ENCODE peak calls at places on chromosome 10, in five cellular contexts. One of them, this sample, is unnamed.

GRCh38 chr10:122276611-122277205 is 5.6 kb downstream of the BTBD16 start:
- DNase-seq in NCI-H1092: no peak
- DNase-seq in M059J: no peak
- DNase-seq in ACHN: peak; percentile 71
- DNase-seq in thoracic aorta: no peak
- DNase-seq in this sample: no peak

GRCh38 chr10:95329296-95329695 is 38.5 kb upstream of the PDLIM1 start:
- DNase-seq in ACHN: no peak
- DNase-seq in NCI-H1092: no peak
- DNase-seq in thoracic aorta: no peak
- DNase-seq in M059J: peak; percentile 36
- DNase-seq in this sample: no peak

GRCh38 chr10:24434961-24435360 is 226.0 kb downstream of the KIAA1217 start:
- DNase-seq in thoracic aorta: no peak
- DNase-seq in M059J: no peak
- DNase-seq in NCI-H1092: no peak
- DNase-seq in ACHN: no peak
- DNase-seq in this sample: no peak

GRCh38 chr10:63723741-63724140 is 202.5 kb downstream of the REEP3 start:
- DNase-seq in M059J: no peak
- DNase-seq in NCI-H1092: no peak
- DNase-seq in thoracic aorta: no peak
- DNase-seq in ACHN: no peak
- DNase-seq in this sample: no peak

GRCh38 chr10:129848571-129849451 is 115.3 kb downstream of the EBF3 start:
- DNase-seq in thoracic aorta: no peak
- DNase-seq in ACHN: no peak
- DNase-seq in NCI-H1092: no peak
- DNase-seq in M059J: no peak
- DNase-seq in this sample: no peak

GRCh38 chr10:124032982-124033886 is 60.2 kb downstream of the CHST15 start:
- DNase-seq in thoracic aorta: no peak
- DNase-seq in ACHN: no peak
- DNase-seq in NCI-H1092: no peak
- DNase-seq in M059J: peak; percentile 76
- DNase-seq in this sample: no peak

GRCh38 chr10:24866615-24867583 is 85.5 kb downstream of the PRTFDC1 start:
- DNase-seq in M059J: peak; percentile 85
- DNase-seq in NCI-H1092: no peak
- DNase-seq in ACHN: peak; percentile 60
- DNase-seq in thoracic aorta: no peak
- DNase-seq in this sample: no peak

GRCh38 chr10:43140414-43140813 is 2.2 kb downstream of the CSGALNACT2 start:
- DNase-seq in NCI-H1092: no peak
- DNase-seq in M059J: peak; percentile 86
- DNase-seq in thoracic aorta: no peak
- DNase-seq in ACHN: peak; percentile 34
- DNase-seq in this sample: no peak

GRCh38 chr10:115432188-115432819 is 339.1 kb downstream of the ATRNL1 start:
- DNase-seq in thoracic aorta: no peak
- DNase-seq in ACHN: peak; percentile 71
- DNase-seq in M059J: peak; percentile 25
- DNase-seq in NCI-H1092: no peak
- DNase-seq in this sample: no peak

GRCh38 chr10:55019461-55019860 is 218.4 kb upstream of the PCDH15 start:
- DNase-seq in M059J: no peak
- DNase-seq in ACHN: no peak
- DNase-seq in thoracic aorta: no peak
- DNase-seq in NCI-H1092: no peak
- DNase-seq in this sample: no peak

GRCh38 chr10:29032229-29032628 is 256.6 kb upstream of the LYZL1 start:
- DNase-seq in NCI-H1092: no peak
- DNase-seq in ACHN: no peak
- DNase-seq in thoracic aorta: no peak
- DNase-seq in M059J: no peak
- DNase-seq in this sample: no peak

GRCh38 chr10:35225204-35225603 is 98.6 kb downstream of the CREM start:
- DNase-seq in ACHN: no peak
- DNase-seq in M059J: no peak
- DNase-seq in thoracic aorta: no peak
- DNase-seq in NCI-H1092: no peak
- DNase-seq in this sample: no peak

GRCh38 chr10:113060221-113061053 is 110.4 kb downstream of the TCF7L2 start:
- DNase-seq in ACHN: no peak
- DNase-seq in thoracic aorta: no peak
- DNase-seq in NCI-H1092: no peak
- DNase-seq in M059J: no peak
- DNase-seq in this sample: no peak

GRCh38 chr10:43940898-43941777 is 292.5 kb upstream of the ZNF32 start:
- DNase-seq in NCI-H1092: no peak
- DNase-seq in ACHN: no peak
- DNase-seq in M059J: no peak
- DNase-seq in thoracic aorta: no peak
- DNase-seq in this sample: no peak

GRCh38 chr10:42979181-42979580 is 97.7 kb upstream of the RET start:
- DNase-seq in M059J: no peak
- DNase-seq in thoracic aorta: no peak
- DNase-seq in NCI-H1092: no peak
- DNase-seq in ACHN: no peak
- DNase-seq in this sample: no peak

GRCh38 chr10:122293156-122293978 is 22.3 kb downstream of the BTBD16 start:
- DNase-seq in M059J: no peak
- DNase-seq in ACHN: no peak
- DNase-seq in NCI-H1092: no peak
- DNase-seq in thoracic aorta: no peak
- DNase-seq in this sample: no peak

GRCh38 chr10:95133997-95134396 is 60.0 kb upstream of the ACSM6 start:
- DNase-seq in NCI-H1092: no peak
- DNase-seq in ACHN: no peak
- DNase-seq in M059J: no peak
- DNase-seq in thoracic aorta: no peak
- DNase-seq in this sample: no peak

GRCh38 chr10:103757531-103758293 is 97.7 kb downstream of the SH3PXD2A start:
- DNase-seq in thoracic aorta: no peak
- DNase-seq in NCI-H1092: no peak
- DNase-seq in ACHN: no peak
- DNase-seq in M059J: peak; percentile 71
- DNase-seq in this sample: peak; percentile 76

GRCh38 chr10:70508912-70509366 is 30.4 kb downstream of the PALD1 start:
- DNase-seq in ACHN: no peak
- DNase-seq in M059J: no peak
- DNase-seq in NCI-H1092: peak; percentile 25
- DNase-seq in thoracic aorta: no peak
- DNase-seq in this sample: no peak

GRCh38 chr10:119316729-119317097 is 109.3 kb downstream of the GRK5 start:
- DNase-seq in M059J: peak; percentile 96
- DNase-seq in ACHN: peak; percentile 78
- DNase-seq in thoracic aorta: peak; percentile 54
- DNase-seq in NCI-H1092: no peak
- DNase-seq in this sample: no peak

GRCh38 chr10:58952747-58953466 is 223.5 kb upstream of the PHYHIPL start:
- DNase-seq in thoracic aorta: peak; percentile 9
- DNase-seq in NCI-H1092: peak; percentile 6
- DNase-seq in M059J: peak; percentile 51
- DNase-seq in ACHN: peak; percentile 70
- DNase-seq in this sample: no peak

GRCh38 chr10:47022311-47023131 is 111.3 kb downstream of the PTPN20 start:
- DNase-seq in M059J: no peak
- DNase-seq in thoracic aorta: no peak
- DNase-seq in NCI-H1092: no peak
- DNase-seq in ACHN: no peak
- DNase-seq in this sample: no peak

GRCh38 chr10:96616961-96617360 is 30.1 kb upstream of the TM9SF3 start:
- DNase-seq in thoracic aorta: no peak
- DNase-seq in M059J: no peak
- DNase-seq in ACHN: no peak
- DNase-seq in NCI-H1092: no peak
- DNase-seq in this sample: no peak

GRCh38 chr10:88865281-88865876 is 13.7 kb upstream of the ANKRD22 start:
- DNase-seq in thoracic aorta: no peak
- DNase-seq in M059J: peak; percentile 37
- DNase-seq in ACHN: peak; percentile 29
- DNase-seq in NCI-H1092: no peak
- DNase-seq in this sample: no peak

GRCh38 chr10:130138479-130138866 is 2.3 kb downstream of the GLRX3 start:
- DNase-seq in NCI-H1092: no peak
- DNase-seq in M059J: peak; percentile 81
- DNase-seq in thoracic aorta: no peak
- DNase-seq in ACHN: peak; percentile 77
- DNase-seq in this sample: peak; percentile 29

GRCh38 chr10:127332631-127333030 is 136.2 kb upstream of the INSYN2A start:
- DNase-seq in ACHN: no peak
- DNase-seq in NCI-H1092: no peak
- DNase-seq in thoracic aorta: no peak
- DNase-seq in M059J: no peak
- DNase-seq in this sample: no peak

GRCh38 chr10:25899304-25899703 is 34.7 kb upstream of the MYO3A start:
- DNase-seq in ACHN: no peak
- DNase-seq in thoracic aorta: no peak
- DNase-seq in M059J: no peak
- DNase-seq in NCI-H1092: no peak
- DNase-seq in this sample: no peak

GRCh38 chr10:131579251-131580071 is 267.9 kb upstream of the TCERG1L start:
- DNase-seq in thoracic aorta: no peak
- DNase-seq in M059J: no peak
- DNase-seq in ACHN: no peak
- DNase-seq in NCI-H1092: no peak
- DNase-seq in this sample: no peak

GRCh38 chr10:114094795-114095194 is 51.1 kb downstream of the ADRB1 start:
- DNase-seq in M059J: no peak
- DNase-seq in ACHN: no peak
- DNase-seq in thoracic aorta: no peak
- DNase-seq in NCI-H1092: no peak
- DNase-seq in this sample: no peak

GRCh38 chr10:47309403-47310089 is 9.5 kb downstream of the GDF10 start:
- DNase-seq in ACHN: peak; percentile 11
- DNase-seq in thoracic aorta: no peak
- DNase-seq in NCI-H1092: no peak
- DNase-seq in M059J: no peak
- DNase-seq in this sample: peak; percentile 21

GRCh38 chr10:132305654-132306340 is 2.0 kb downstream of the STK32C start:
- DNase-seq in thoracic aorta: no peak
- DNase-seq in M059J: no peak
- DNase-seq in ACHN: no peak
- DNase-seq in NCI-H1092: no peak
- DNase-seq in this sample: no peak

GRCh38 chr10:110410329-110411046 is 87.2 kb upstream of the DUSP5 start:
- DNase-seq in ACHN: peak; percentile 99
- DNase-seq in NCI-H1092: no peak
- DNase-seq in thoracic aorta: no peak
- DNase-seq in M059J: peak; percentile 98
- DNase-seq in this sample: no peak

GRCh38 chr10:77716943-77717735 is 79.5 kb upstream of the KCNMA1 start:
- DNase-seq in M059J: no peak
- DNase-seq in thoracic aorta: no peak
- DNase-seq in ACHN: no peak
- DNase-seq in NCI-H1092: no peak
- DNase-seq in this sample: no peak

GRCh38 chr10:6385683-6386082 is 183.0 kb downstream of the PFKFB3 start:
- DNase-seq in ACHN: no peak
- DNase-seq in M059J: peak; percentile 18
- DNase-seq in NCI-H1092: no peak
- DNase-seq in thoracic aorta: no peak
- DNase-seq in this sample: no peak

This sample was measured in activated T-cell treated with anti-CD3 and anti-CD28 coated beads, Interleukin-2, amount 50 U/mL, for 72 hours.